ENCODE peak calls at places on chromosome 15, in ten cellular contexts. U is choroid plexus epithelial cell; A is CD8-positive, alpha-beta T cell; W is GM23338; X is lower leg skin; Z is heart right ventricle; S is A549; Q is astrocyte of the spinal cord; P is thoracic aorta; L is cardiac muscle cell. V is an unnamed sample.

GRCh38 chr15:71448688-71449114 is 333.4 kb downstream of the THSD4 start:
- DNase-seq in U (peak), A (no peak), W (peak), X (peak), Z (peak), S (peak), Q (peak), P (no peak), L (peak), V (no peak)

GRCh38 chr15:66221126-66221525 is 32.4 kb downstream of the MEGF11 start:
- DNase-seq in U (peak), A (no peak), W (no peak), X (no peak), Z (no peak), S (no peak), Q (no peak), P (no peak), L (no peak), V (no peak)

GRCh38 chr15:40232625-40233070 is 6.2 kb upstream of the PAK6 start:
- DNase-seq in U (no peak), A (no peak), W (no peak), X (no peak), Z (no peak), S (no peak), Q (peak), P (no peak), L (no peak), V (no peak)

GRCh38 chr15:84982301-84982920 is 755 bp downstream of the PDE8A start:
- DNase-seq in U (peak), A (no peak), W (peak), X (peak), Z (peak), S (peak), Q (no peak), P (no peak), L (peak), V (peak)

GRCh38 chr15:70854669-70854976 is 666 bp upstream of the LARP6 start:
- DNase-seq in U (peak), A (no peak), W (peak), X (no peak), Z (no peak), S (peak), Q (no peak), P (no peak), L (no peak), V (no peak)

GRCh38 chr15:49031764-49032270 is 14.4 kb downstream of the SECISBP2L start:
- DNase-seq in U (no peak), A (no peak), W (no peak), X (no peak), Z (no peak), S (no peak), Q (peak), P (no peak), L (no peak), V (no peak)

GRCh38 chr15:100880139-100880896 is 687 bp downstream of the ALDH1A3 start:
- DNase-seq in U (peak), A (no peak), W (peak), X (no peak), Z (no peak), S (no peak), Q (peak), P (no peak), L (no peak), V (no peak)

GRCh38 chr15:47963265-47963664 is 157.5 kb upstream of the SLC24A5 start:
- DNase-seq in U (no peak), A (no peak), W (no peak), X (no peak), Z (no peak), S (no peak), Q (no peak), P (no peak), L (no peak), V (no peak)

GRCh38 chr15:48096813-48097212 is 24.0 kb upstream of the SLC24A5 start:
- DNase-seq in U (peak), A (no peak), W (no peak), X (no peak), Z (no peak), S (no peak), Q (peak), P (no peak), L (no peak), V (no peak)

GRCh38 chr15:78133801-78134200 is 2.6 kb upstream of the CIB2 start:
- DNase-seq in U (no peak), A (no peak), W (no peak), X (peak), Z (no peak), S (no peak), Q (no peak), P (no peak), L (no peak), V (no peak)

GRCh38 chr15:62816342-62817059 is 226.0 kb upstream of the TPM1 start:
- DNase-seq in U (no peak), A (no peak), W (no peak), X (no peak), Z (peak), S (no peak), Q (no peak), P (no peak), L (peak), V (no peak)

GRCh38 chr15:92617197-92618037 is 38.2 kb downstream of the FAM174B start:
- DNase-seq in U (peak), A (no peak), W (no peak), X (no peak), Z (peak), S (peak), Q (peak), P (no peak), L (peak), V (no peak)

GRCh38 chr15:45612790-45613415 is 21.9 kb upstream of the SQOR start:
- DNase-seq in U (peak), A (no peak), W (no peak), X (no peak), Z (no peak), S (no peak), Q (peak), P (no peak), L (no peak), V (no peak)

GRCh38 chr15:35630985-35631384 is 85.0 kb upstream of the DPH6 start:
- DNase-seq in U (no peak), A (no peak), W (peak), X (no peak), Z (no peak), S (no peak), Q (no peak), P (no peak), L (no peak), V (no peak)

GRCh38 chr15:36252117-36252711 is 327.2 kb upstream of the CDIN1 start:
- DNase-seq in U (no peak), A (no peak), W (no peak), X (no peak), Z (no peak), S (no peak), Q (no peak), P (no peak), L (no peak), V (no peak)

GRCh38 chr15:68492855-68493254 is 60.9 kb upstream of the ITGA11 start:
- DNase-seq in U (peak), A (no peak), W (no peak), X (no peak), Z (no peak), S (peak), Q (peak), P (no peak), L (peak), V (peak)

GRCh38 chr15:74778599-74778970 is 3.3 kb upstream of the CSK start:
- DNase-seq in U (no peak), A (no peak), W (no peak), X (no peak), Z (no peak), S (no peak), Q (no peak), P (no peak), L (no peak), V (no peak)

GRCh38 chr15:28942521-28943035 is 56.8 kb downstream of the APBA2 start:
- DNase-seq in U (no peak), A (no peak), W (no peak), X (no peak), Z (no peak), S (no peak), Q (no peak), P (no peak), L (no peak), V (no peak)

DNA sequence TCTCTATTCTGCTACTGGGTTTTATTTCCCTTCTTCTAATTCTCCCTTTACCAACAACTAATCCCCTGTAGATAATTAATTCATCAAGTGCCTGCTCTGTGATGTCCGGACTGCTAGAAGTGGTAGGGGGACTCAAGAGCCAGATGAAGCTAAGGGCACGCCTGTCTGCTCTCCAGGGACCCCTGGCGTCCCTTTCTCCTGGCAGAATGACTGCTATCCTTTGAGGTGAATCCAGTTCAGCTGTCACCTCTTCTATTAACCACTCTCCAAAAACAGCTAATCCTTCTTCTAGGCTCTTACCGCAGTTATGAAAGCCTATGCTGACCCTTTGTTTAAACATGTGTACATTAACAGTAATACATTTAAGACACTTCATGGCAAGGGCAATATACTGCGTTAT is 1.4 kb upstream of the CHRNA7 start:
- DNase-seq in U (no peak), A (no peak), W (peak), X (no peak), Z (no peak), S (peak), Q (no peak), P (no peak), L (peak), V (no peak)
- TF ChIP-seq CTCF in U (no peak), A (no peak), W (no peak), X (no peak), Z (no peak), S (no peak), Q (no peak), P (no peak), L (no peak), V (no peak)

GRCh38 chr15:90529008-90529368 is 735 bp upstream of the CRTC3 start:
- DNase-seq in U (no peak), A (no peak), W (no peak), X (no peak), Z (no peak), S (no peak), Q (no peak), P (no peak), L (no peak), V (no peak)

GRCh38 chr15:90531147-90531546 is 1.4 kb downstream of the CRTC3 start:
- DNase-seq in U (no peak), A (no peak), W (no peak), X (no peak), Z (no peak), S (no peak), Q (no peak), P (no peak), L (no peak), V (no peak)

GRCh38 chr15:90535254-90535653 is 5.5 kb downstream of the CRTC3 start:
- DNase-seq in U (no peak), A (no peak), W (no peak), X (no peak), Z (no peak), S (no peak), Q (no peak), P (no peak), L (no peak), V (no peak)

GRCh38 chr15:90530250-90531051 is 728 bp downstream of the CRTC3 start:
- DNase-seq in U (peak), A (peak), W (peak), X (peak), Z (peak), S (peak), Q (peak), P (no peak), L (peak), V (no peak)

GRCh38 chr15:90529369-90530249 is at the start of gene CRTC3:
- DNase-seq in U (peak), A (peak), W (peak), X (peak), Z (peak), S (peak), Q (peak), P (no peak), L (peak), V (peak)
- TF ChIP-seq CTCF in U (peak), A (no peak), W (no peak), X (no peak), Z (no peak), S (peak), Q (peak), P (no peak), L (peak), V (no peak)

DNA sequence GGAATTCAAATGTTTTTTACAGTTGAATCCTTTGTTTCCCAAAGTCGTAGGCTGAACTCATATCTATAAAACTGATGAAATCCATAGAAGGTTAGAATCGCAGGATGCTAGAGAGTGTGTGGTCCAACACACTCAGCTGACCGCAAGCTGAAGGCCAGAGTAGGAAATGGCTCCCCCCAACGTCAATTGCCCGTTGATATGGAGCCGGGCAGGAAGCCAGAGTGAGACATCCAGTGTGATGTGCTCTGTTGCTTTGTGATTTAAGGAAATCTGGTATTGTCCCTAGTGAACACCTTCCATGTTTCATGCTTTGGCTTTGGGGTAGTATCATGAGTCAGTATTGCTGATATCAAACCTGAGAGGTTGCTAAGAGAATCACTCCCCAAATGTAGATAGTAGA is 5.8 kb upstream of the MEX3B start:
- DNase-seq in U (peak), A (no peak), W (no peak), X (no peak), Z (peak), S (peak), Q (peak), P (no peak), L (no peak), V (no peak)
- TF ChIP-seq CTCF in U (no peak), A (no peak), W (no peak), X (no peak), Z (no peak), S (no peak), Q (no peak), P (no peak), L (peak), V (no peak)

DNA sequence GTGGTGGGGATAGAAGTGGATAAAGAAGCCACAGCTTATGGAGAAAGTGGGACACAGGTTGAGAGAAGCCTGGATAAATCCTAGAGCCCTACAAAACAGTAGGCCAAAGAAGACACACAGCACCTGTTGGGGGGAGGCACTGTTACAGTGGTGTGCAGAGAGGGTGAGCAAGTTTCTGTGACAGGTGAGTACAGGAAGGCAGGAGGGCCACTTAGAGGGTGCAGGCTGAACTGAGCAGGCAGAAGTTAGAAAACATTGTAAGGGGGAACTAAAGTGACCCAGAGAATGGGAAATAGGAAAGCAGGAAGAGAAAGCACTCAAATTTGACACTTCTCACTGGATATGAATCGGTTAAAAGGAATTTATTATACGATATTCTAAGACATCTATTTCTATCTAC is 146.1 kb upstream of the TMCO5A start:
- DNase-seq in U (no peak), A (no peak), W (no peak), X (no peak), Z (no peak), S (no peak), Q (no peak), P (no peak), L (no peak), V (no peak)
- TF ChIP-seq CTCF in U (no peak), A (no peak), W (no peak), X (no peak), Z (no peak), S (no peak), Q (no peak), P (no peak), L (no peak), V (no peak)

DNA sequence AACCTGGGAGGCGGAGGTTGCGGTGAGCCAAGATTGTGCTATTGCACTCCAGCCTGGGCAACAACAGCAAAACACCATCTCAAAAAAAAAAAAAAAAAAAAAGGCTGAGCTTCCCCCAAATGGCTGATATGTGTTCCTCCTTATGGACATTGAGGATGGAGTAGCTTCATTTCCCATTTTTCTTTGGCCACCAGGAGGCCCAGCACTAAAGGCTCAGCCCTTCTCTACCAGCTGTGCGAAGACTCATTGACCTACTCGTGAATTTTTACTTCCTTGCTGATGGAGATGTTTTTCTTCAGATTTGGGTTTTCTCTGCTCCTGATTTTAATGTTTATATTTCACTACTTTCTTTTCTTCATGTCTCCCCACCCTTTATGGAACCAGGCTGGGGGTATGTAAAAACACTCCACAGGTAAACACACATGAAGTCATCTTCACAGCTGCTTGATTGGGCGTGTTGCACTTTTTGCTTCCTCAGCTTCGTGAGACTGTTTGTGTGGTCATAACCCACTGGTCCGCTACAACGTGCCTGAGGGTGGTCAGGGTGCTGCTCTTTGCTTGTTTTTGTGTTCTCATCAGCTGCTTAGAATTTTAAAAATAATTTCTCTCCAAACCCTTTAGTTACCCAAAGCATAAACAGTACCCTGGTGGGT is 13.5 kb downstream of the SEMA4B start:
- DNase-seq in U (peak), A (no peak), W (peak), X (no peak), Z (no peak), S (peak), Q (no peak), P (no peak), L (no peak), V (no peak)
- TF ChIP-seq CTCF in U (peak), A (no peak), W (peak), X (no peak), Z (peak), S (peak), Q (peak), P (no peak), L (peak), V (peak)

DNA sequence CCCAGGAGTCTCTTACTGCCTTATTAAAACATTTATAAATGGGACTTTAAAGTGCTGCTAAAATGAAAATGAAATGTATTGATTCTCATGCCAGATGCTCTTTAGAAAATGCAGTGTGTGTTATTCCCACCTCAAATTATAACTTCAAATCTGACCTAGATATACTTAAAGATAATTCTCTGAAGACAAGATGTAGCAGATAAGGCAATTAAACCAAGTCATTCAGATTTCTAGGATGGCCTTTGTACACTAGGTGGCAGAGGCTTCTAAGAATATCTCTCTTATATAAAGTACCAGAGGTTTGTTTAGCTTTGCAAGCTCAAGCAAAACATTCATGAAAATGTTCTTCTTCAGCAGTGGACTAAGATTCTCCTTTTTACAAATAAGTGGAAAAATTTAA is 26.9 kb upstream of the GOLGA8B start:
- DNase-seq in U (peak), A (no peak), W (peak), X (no peak), Z (no peak), S (peak), Q (no peak), P (no peak), L (peak), V (no peak)
- TF ChIP-seq CTCF in U (peak), A (no peak), W (peak), X (no peak), Z (peak), S (no peak), Q (peak), P (no peak), L (peak), V (no peak)

V was measured in CD14-positive monocyte.